ENCODE peak calls at places on chromosomes 6 and 20, in ten cellular contexts. Z is NT2/D1, X is MM.1S, B is adipocyte, M is K562, Q is IMR-90, G is HepG2, V is fibroblast of lung, K is PC-3, J is HCT116. S is an unnamed sample.

GRCh38 chr6:136792945-136793289 is 640 bp upstream of the MAP3K5 start:
- DNase-seq in Z (peak), X (peak), B (peak), G (peak), Q (peak), M (peak), J (peak), V (peak), K (peak), S (peak)

GRCh38 chr6:129096651-129097290 is 213.8 kb downstream of the LAMA2 start:
- DNase-seq in B (no peak), G (no peak), M (no peak), Q (no peak), K (no peak), V (no peak), X (no peak), J (no peak), Z (no peak), S (no peak)

GRCh38 chr6:41934278-41935189 is 7.1 kb downstream of the CCND3 start:
- DNase-seq in Q (no peak), Z (no peak), B (no peak), J (no peak), X (no peak), V (no peak), G (no peak), K (no peak), M (no peak), S (no peak)

GRCh38 chr6:48397887-48398286 is 286.9 kb upstream of the PTCHD4 start:
- DNase-seq in Q (no peak), M (no peak), K (no peak), J (no peak), V (no peak), X (no peak), Z (no peak), B (no peak), G (no peak), S (no peak)

GRCh38 chr6:85472744-85473143 is 22.9 kb downstream of the NT5E start:
- DNase-seq in J (no peak), Q (peak), M (no peak), X (no peak), Z (no peak), K (peak), B (peak), V (no peak), G (no peak), S (no peak)

GRCh38 chr6:50720623-50721022 is 7.3 kb downstream of the TFAP2D start:
- DNase-seq in Z (no peak), X (no peak), K (peak), B (peak), V (no peak), J (no peak), Q (no peak), M (no peak), G (no peak), S (peak)

GRCh38 chr20:41000628-41001027 is 28.0 kb upstream of the TOP1 start:
- DNase-seq in X (no peak), M (no peak), V (no peak), K (no peak), Z (no peak), Q (no peak), B (no peak), J (no peak), G (no peak), S (no peak)

GRCh38 chr20:21089421-21089820 is 16.7 kb downstream of the LINC00237 start:
- DNase-seq in G (peak), B (no peak), Z (no peak), Q (no peak), M (no peak), X (no peak), K (peak), J (no peak), V (peak), S (no peak)

GRCh38 chr6:142015011-142015410 is 117.7 kb upstream of the GJE1 start:
- DNase-seq in X (no peak), M (no peak), Z (no peak), K (peak), G (no peak), Q (no peak), V (no peak), B (no peak), J (peak), S (peak)

GRCh38 chr6:132527791-132528190 is 10.3 kb upstream of the TAAR9 start:
- DNase-seq in Z (no peak), V (peak), X (no peak), J (peak), M (no peak), K (peak), Q (peak), G (no peak), B (no peak), S (no peak)

GRCh38 chr6:132526461-132526860 is 11.6 kb upstream of the TAAR9 start:
- DNase-seq in Z (no peak), B (no peak), V (no peak), X (no peak), Q (no peak), K (no peak), J (no peak), M (no peak), G (no peak), S (no peak)

GRCh38 chr6:132525866-132526265 is 12.2 kb upstream of the TAAR9 start:
- DNase-seq in K (no peak), B (no peak), X (no peak), V (no peak), J (no peak), Z (no peak), Q (no peak), M (no peak), G (no peak), S (peak)

GRCh38 chr6:132524639-132525038 is 11.7 kb upstream of the STX7 start:
- DNase-seq in G (no peak), Z (no peak), K (no peak), X (no peak), B (no peak), V (no peak), J (no peak), Q (no peak), M (no peak), S (no peak)

GRCh38 chr6:132530293-132530974 is 7.6 kb upstream of the TAAR9 start:
- DNase-seq in Z (peak), K (peak), J (peak), M (peak), Q (peak), B (peak), V (peak), G (peak), X (peak), S (peak)
- H3K9ac ChIP-seq in Z (peak), K (peak), J (no peak), M (no peak), Q (no peak), B (no peak), V (no peak), G (no peak), X (no peak), S (no peak)

DNA sequence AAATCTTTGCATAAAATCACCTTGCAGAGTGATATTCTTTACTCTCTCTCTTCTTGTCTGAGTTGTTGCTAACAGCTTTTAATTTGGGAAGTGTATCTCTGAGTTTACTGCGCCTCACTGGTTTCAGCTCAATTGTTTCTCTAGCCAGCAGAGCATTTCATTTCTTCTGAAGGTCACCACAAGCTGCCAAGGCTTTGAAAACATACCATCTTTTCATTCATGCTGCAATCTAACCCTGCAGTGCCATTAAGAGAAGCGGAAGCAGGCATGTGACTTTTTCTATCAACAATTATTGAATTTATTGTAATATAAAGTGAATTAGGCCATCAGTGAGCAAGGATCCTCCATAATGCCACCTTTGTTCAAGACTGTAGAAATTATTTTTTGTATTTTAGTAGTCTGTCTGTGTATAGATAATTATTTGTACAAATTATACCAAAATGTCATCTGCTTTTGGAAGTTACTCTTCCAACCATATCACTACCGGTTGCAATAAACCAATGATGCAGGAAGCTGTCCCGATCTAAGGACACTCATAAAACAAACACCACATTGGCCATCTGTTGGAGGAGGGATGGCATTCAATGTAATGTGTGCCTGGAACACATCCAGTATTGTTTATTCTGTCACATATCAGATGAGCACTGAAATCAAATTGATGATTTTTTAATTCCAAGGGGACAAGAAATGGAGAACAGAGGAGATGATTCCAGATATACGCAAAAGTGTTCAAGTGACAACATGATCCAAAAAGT is 26.8 kb downstream of the HS3ST5 start:
- DNase-seq in X (no peak), J (no peak), V (no peak), Z (no peak), B (no peak), G (no peak), K (peak), M (no peak), Q (no peak), S (no peak)
- H3K9ac ChIP-seq in X (no peak), J (no peak), V (no peak), Z (no peak), B (no peak), G (no peak), K (no peak), M (no peak), Q (no peak), S (no peak)

GRCh38 chr6:43246301-43247114 is 3.2 kb downstream of the TTBK1 start:
- DNase-seq in Z (peak), V (no peak), X (peak), M (peak), G (peak), Q (no peak), J (peak), B (no peak), K (no peak), S (peak)
- H3K9ac ChIP-seq in Z (no peak), V (no peak), X (peak), M (peak), G (no peak), Q (no peak), J (no peak), B (no peak), K (no peak), S (no peak)

GRCh38 chr6:114339706-114340105 is 3.1 kb downstream of the HS3ST5 start:
- DNase-seq in V (peak), G (peak), K (peak), B (peak), M (no peak), Q (peak), Z (no peak), X (no peak), J (no peak), S (no peak)

GRCh38 chr6:114334237-114334636 is 8.6 kb downstream of the HS3ST5 start:
- DNase-seq in V (no peak), Z (no peak), X (no peak), B (no peak), J (no peak), K (no peak), M (no peak), G (no peak), Q (no peak), S (no peak)
- H3K9ac ChIP-seq in V (no peak), Z (no peak), X (no peak), B (no peak), J (no peak), K (no peak), M (no peak), G (no peak), Q (no peak), S (no peak)

GRCh38 chr20:64093013-64093503 is 8.9 kb upstream of the LKAAEAR1 start:
- DNase-seq in X (no peak), Q (no peak), G (peak), K (no peak), M (peak), V (no peak), Z (no peak), B (no peak), J (no peak), S (peak)
- H3K9ac ChIP-seq in X (no peak), Q (no peak), G (no peak), K (no peak), M (no peak), V (no peak), Z (no peak), B (no peak), J (no peak), S (no peak)

DNA sequence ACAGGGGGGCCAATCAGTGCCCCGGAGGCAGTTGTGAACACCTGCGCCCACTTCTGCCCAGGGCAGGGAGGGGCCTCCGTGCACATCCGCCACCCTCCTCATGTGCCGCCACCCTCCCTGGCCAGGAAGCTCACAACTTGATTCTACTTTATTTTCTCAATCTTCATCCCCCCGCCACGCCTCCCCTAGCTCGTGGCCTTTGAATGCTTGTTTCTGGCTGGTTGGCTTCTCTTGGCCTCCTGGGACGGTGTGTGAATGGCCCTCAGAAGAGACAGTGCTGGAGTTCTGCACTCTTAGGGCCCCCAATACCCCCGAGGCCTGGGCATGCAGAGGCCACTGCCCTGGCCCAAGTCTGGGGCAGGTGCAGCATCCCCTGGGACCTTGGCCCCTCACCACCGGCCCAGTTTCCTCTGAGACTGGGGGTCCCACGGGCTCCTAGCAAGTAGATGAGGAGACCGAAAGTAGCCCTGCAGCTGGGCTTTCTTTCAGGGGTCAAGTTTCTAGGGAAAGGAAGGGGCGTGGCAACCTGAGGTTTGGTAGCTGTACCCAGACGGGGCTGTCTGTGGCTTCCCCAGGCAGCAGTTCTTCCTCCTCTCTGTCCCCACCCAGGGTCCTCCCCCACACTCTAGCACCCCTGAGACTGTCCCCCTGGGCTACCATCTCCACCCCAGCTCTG is 1.3 kb downstream of the RGS19 start:
- DNase-seq in X (peak), Q (no peak), Z (no peak), B (no peak), J (no peak), G (no peak), M (no peak), V (no peak), K (no peak), S (peak)
- H3K9ac ChIP-seq in X (peak), Q (no peak), Z (peak), B (peak), J (peak), G (no peak), M (peak), V (no peak), K (no peak), S (no peak)

DNA sequence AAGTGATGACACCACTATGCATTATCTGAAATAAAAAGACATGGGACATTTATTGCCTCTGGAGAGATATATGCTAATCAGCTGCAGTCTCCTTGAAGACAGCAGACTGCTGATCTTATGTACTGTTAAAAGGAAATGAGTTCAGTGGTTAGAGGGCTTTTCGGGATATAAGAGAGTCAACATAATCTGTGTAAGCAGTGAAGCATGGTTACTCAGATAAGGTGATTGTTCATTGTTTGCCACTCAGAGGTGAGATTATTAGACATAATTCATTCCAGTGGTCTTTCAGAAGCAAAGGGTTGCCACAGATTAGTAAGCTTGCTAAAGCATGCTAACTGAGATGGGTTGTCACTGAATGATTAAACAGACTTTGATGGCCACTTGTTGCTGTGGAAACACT is 1450.7 kb upstream of the ADGRB3 start:
- DNase-seq in M (no peak), G (no peak), Z (no peak), V (peak), J (no peak), B (no peak), Q (no peak), X (no peak), K (no peak), S (no peak)
- H3K9ac ChIP-seq in M (no peak), G (no peak), Z (no peak), V (no peak), J (no peak), B (no peak), Q (no peak), X (no peak), K (no peak), S (no peak)

GRCh38 chr20:46562373-46563169 is 12.1 kb upstream of the OCSTAMP start:
- DNase-seq in V (peak), Z (no peak), K (peak), Q (peak), J (peak), M (peak), B (peak), X (peak), G (peak), S (peak)
- H3K9ac ChIP-seq in V (no peak), Z (peak), K (no peak), Q (peak), J (peak), M (peak), B (peak), X (peak), G (peak), S (no peak)

GRCh38 chr20:57689745-57690481 is 19.9 kb downstream of the PMEPA1 start:
- DNase-seq in M (no peak), V (no peak), Z (no peak), K (no peak), X (no peak), B (no peak), J (no peak), Q (no peak), G (no peak), S (no peak)

GRCh38 chr20:57688864-57689263 is 21.0 kb downstream of the PMEPA1 start:
- DNase-seq in Q (no peak), Z (no peak), J (no peak), K (no peak), G (no peak), M (no peak), V (no peak), X (no peak), B (no peak), S (no peak)

GRCh38 chr20:57688295-57688694 is 21.5 kb downstream of the PMEPA1 start:
- DNase-seq in K (no peak), J (no peak), M (no peak), V (no peak), X (no peak), Z (no peak), Q (no peak), B (no peak), G (no peak), S (no peak)

GRCh38 chr20:57685134-57685851 is 24.5 kb downstream of the PMEPA1 start:
- DNase-seq in B (no peak), G (no peak), K (no peak), M (no peak), Z (no peak), V (peak), X (no peak), J (no peak), Q (no peak), S (no peak)

GRCh38 chr20:57686931-57687652 is 22.7 kb downstream of the PMEPA1 start:
- DNase-seq in J (no peak), V (no peak), G (no peak), Q (no peak), B (no peak), X (no peak), K (peak), Z (no peak), M (no peak), S (no peak)
- H3K9ac ChIP-seq in J (no peak), V (no peak), G (no peak), Q (no peak), B (no peak), X (no peak), K (no peak), Z (no peak), M (no peak), S (no peak)